ENCODE peak calls at places on chromosomes 2 and 18, in nine cellular contexts. O is cardiac fibroblast, D is tibial nerve, B is transverse colon, G is AG04449, X is psoas muscle, K is A673, M is AG10803, L is PC-3. F is an unnamed sample.

GRCh38 chr2:96156011-96156820 is 11.0 kb upstream of the DUSP2 start:
- DNase-seq in O (no peak), D (no peak), B (no peak), G (no peak), X (peak; percentile 45), K (no peak), M (no peak), L (no peak), F (no peak)

GRCh38 chr18:79589601-79590091 is 90.0 kb upstream of the CTDP1 start:
- DNase-seq in O (no peak), D (no peak), B (no peak), G (no peak), X (peak; percentile 48), K (no peak), M (no peak), L (no peak), F (no peak)

GRCh38 chr2:36379710-36380448 is 24.3 kb downstream of the CRIM1 start:
- DNase-seq in O (no peak), D (no peak), B (no peak), G (no peak), X (no peak), K (no peak), M (peak; percentile 51), L (peak; percentile 54), F (no peak)

GRCh38 chr2:26422947-26423629 is 21.4 kb downstream of the DRC1 start:
- DNase-seq in O (no peak), D (no peak), B (no peak), G (no peak), X (no peak), K (no peak), M (no peak), L (no peak), F (no peak)

GRCh38 chr2:178865537-178865936 is 58.3 kb upstream of the TTN start:
- DNase-seq in O (no peak), D (no peak), B (no peak), G (no peak), X (no peak), K (peak; percentile 2), M (no peak), L (no peak), F (no peak)

GRCh38 chr2:219273887-219274391 is 5.2 kb upstream of the DNAJB2 start:
- DNase-seq in O (no peak), D (no peak), B (no peak), G (no peak), X (no peak), K (no peak), M (no peak), L (peak; percentile 92), F (no peak)

GRCh38 chr2:210429403-210430137 is 47.0 kb downstream of the LANCL1 start:
- DNase-seq in O (no peak), D (no peak), B (no peak), G (no peak), X (no peak), K (no peak), M (no peak), L (no peak), F (no peak)

GRCh38 chr18:28091197-28091596 is 85.7 kb downstream of the CDH2 start:
- DNase-seq in O (no peak), D (no peak), B (no peak), G (no peak), X (no peak), K (no peak), M (no peak), L (no peak), F (no peak)

GRCh38 chr18:61606759-61607158 is 273.5 kb downstream of the CDH20 start:
- DNase-seq in O (peak; percentile 94), D (peak; percentile 59), B (peak; percentile 30), G (peak; percentile 71), X (peak; percentile 85), K (peak; percentile 99), M (peak; percentile 96), L (peak; percentile 82), F (peak; percentile 94)

GRCh38 chr2:113069676-113070605 is 2.2 kb downstream of the IL1F10 start:
- DNase-seq in O (no peak), D (no peak), B (no peak), G (no peak), X (no peak), K (no peak), M (no peak), L (peak; percentile 36), F (no peak)

GRCh38 chr2:201886504-201886903 is 80.2 kb downstream of the CDK15 start:
- DNase-seq in O (no peak), D (no peak), B (no peak), G (no peak), X (no peak), K (peak; percentile 63), M (peak; percentile 39), L (peak; percentile 61), F (no peak)

GRCh38 chr2:197327776-197328169 is 17.2 kb upstream of the ANKRD44 start:
- DNase-seq in O (no peak), D (no peak), B (no peak), G (no peak), X (no peak), K (peak; percentile 17), M (no peak), L (no peak), F (no peak)

GRCh38 chr2:65504201-65504600 is 71.8 kb upstream of the SPRED2 start:
- DNase-seq in O (no peak), D (no peak), B (no peak), G (no peak), X (no peak), K (no peak), M (no peak), L (no peak), F (no peak)

DNA sequence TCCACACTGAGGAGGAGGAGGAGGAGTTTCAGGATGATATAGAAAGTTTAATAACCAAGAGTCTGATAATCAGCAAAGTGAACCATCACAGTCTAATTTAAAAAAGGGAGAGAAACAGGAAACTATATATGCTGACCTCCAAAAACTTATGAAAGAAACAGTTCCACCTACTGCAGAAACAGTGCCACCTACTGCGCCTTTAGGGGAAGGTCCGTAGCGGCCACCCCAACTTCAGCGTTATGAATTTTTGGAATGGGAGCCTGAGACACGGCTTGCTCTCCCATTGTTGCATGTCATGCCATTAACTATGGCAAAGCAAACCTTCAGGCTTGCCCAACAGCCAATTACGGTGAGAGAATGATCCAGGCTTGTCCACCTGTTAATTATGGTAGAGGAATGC is 1719.2 kb upstream of the LRRTM1 start:
- DNase-seq in O (no peak), D (no peak), B (no peak), G (no peak), X (no peak), K (no peak), M (no peak), L (peak; percentile 42), F (no peak)
- TF ChIP-seq CTCF in O (no peak), D (no peak), B (no peak), G (no peak), X (no peak), K (no peak), M (no peak), L (peak; percentile 61), F (no peak)

GRCh38 chr2:72141881-72142742 is 5.5 kb downstream of the CYP26B1 start:
- DNase-seq in O (no peak), D (no peak), B (no peak), G (no peak), X (no peak), K (no peak), M (no peak), L (no peak), F (no peak)

GRCh38 chr2:72144412-72144745 is 3.3 kb downstream of the CYP26B1 start:
- DNase-seq in O (no peak), D (no peak), B (no peak), G (no peak), X (no peak), K (no peak), M (no peak), L (no peak), F (no peak)

GRCh38 chr2:72141032-72141645 is 6.5 kb downstream of the CYP26B1 start:
- DNase-seq in O (no peak), D (no peak), B (no peak), G (no peak), X (no peak), K (no peak), M (no peak), L (no peak), F (no peak)

GRCh38 chr2:72143441-72144356 is 4.0 kb downstream of the CYP26B1 start:
- DNase-seq in O (no peak), D (peak; percentile 28), B (no peak), G (no peak), X (peak; percentile 56), K (no peak), M (no peak), L (no peak), F (no peak)

DNA sequence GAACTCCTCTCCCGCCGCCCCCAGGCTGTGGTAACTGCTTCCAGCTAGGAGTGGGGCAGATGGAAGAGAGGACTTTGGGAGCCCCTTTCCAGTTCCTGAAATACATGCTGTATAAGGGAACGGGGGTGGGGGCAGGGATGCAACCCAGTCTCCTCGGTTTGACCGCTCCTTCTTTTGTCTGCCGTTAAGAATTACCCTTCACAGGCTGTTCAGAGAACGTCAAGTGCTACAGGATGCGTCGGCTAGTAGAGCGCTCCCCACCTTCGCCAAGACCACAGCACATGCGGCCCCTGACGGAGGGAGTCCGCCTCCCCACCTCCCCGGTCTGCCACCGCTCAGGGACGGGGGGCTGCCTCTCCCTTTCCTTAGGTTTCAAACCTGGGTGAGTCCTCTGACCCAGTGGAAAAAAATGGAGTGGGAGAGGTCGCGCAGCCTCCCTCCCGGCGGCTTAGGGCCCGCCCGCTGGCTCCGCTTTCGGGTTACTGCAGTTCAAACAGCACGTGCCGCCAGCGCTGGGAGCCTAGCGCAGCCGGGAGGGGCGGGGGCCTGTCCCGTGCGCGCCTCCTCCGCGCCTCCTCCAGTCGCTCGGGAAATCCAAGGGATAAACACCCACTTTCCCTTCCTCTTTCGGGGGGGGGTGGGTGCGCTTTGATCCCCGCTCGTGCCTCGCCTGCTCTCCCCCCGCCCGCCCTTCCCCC is 4.8 kb downstream of the CYP26B1 start:
- DNase-seq in O (peak; percentile 68), D (peak; percentile 64), B (peak; percentile 69), G (no peak), X (peak; percentile 88), K (no peak), M (peak; percentile 25), L (no peak), F (no peak)
- H3K4me3 ChIP-seq in O (no peak overlapping the region), D (peak overlapping the region; percentile 34), B (peak overlapping the region; percentile 15), G (no peak overlapping the region), X (peak overlapping the region; percentile 73), K (no peak overlapping the region), M (no peak overlapping the region), L (no peak overlapping the region), F (no peak overlapping the region)

DNA sequence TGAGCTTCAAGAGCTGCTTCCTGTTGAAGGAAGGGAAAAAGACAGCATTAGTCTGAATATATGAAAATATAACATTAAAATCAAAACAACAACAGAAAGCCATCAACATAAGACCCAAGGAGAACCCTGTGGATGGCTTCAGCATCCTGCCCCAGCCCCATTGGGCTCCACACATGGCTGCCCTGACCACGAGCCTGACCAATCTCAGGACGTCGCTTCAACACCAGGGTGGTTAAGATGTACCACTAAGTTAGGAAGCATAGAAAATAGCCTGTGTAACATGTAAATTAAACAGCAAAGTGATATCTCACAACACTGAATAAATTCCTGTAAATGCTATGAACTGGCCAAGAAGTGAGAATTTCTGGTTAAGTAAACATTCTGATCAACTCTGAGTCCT is 77.2 kb upstream of the CD226 start:
- DNase-seq in O (no peak), D (no peak), B (no peak), G (no peak), X (no peak), K (no peak), M (no peak), L (no peak), F (no peak)
- TF ChIP-seq CTCF in O (no peak), D (no peak), B (no peak), G (no peak), X (no peak), K (no peak), M (no peak), L (no peak), F (no peak)

GRCh38 chr18:58267493-58267892 is 223.5 kb downstream of the NEDD4L start:
- DNase-seq in O (no peak), D (no peak), B (no peak), G (no peak), X (no peak), K (no peak), M (peak; percentile 44), L (no peak), F (no peak)
- H3K4me3 ChIP-seq in O (no peak overlapping the region), D (no peak overlapping the region), B (no peak overlapping the region), G (no peak overlapping the region), X (no peak overlapping the region), K (no peak overlapping the region), M (no peak overlapping the region), L (no peak overlapping the region), F (no peak overlapping the region)

F was measured in fibroblast of the aortic adventitia.